ENCODE peak calls at places on chromosome 6, in eight cellular contexts. S, J, X, N, H, L, W and R are unnamed samples.

GRCh38 chr6:7267521-7268091 is 45.4 kb downstream of the SSR1 start:
- DNase-seq in X (no peak), L (no peak), N (no peak), J (peak; percentile 94), S (no peak), W (peak; percentile 61), H (peak; percentile 88), R (no peak)

GRCh38 chr6:10395171-10395945 is 19.5 kb downstream of the TFAP2A start:
- DNase-seq in H (no peak), X (no peak), W (no peak), L (no peak), N (no peak), J (no peak), S (no peak), R (no peak)

GRCh38 chr6:56843476-56844349 is 111.2 kb upstream of the BEND6 start:
- DNase-seq in L (no peak), J (peak; percentile 73), S (peak; percentile 66), H (peak; percentile 20), N (peak; percentile 89), X (peak; percentile 23), W (peak; percentile 90), R (peak; percentile 68)

GRCh38 chr6:101275251-101275650 is 118.3 kb upstream of the GRIK2 start:
- DNase-seq in S (no peak), W (no peak), H (no peak), J (no peak), X (no peak), N (no peak), L (no peak), R (no peak)

GRCh38 chr6:44229376-44230033 is 6.1 kb downstream of the SLC29A1 start:
- DNase-seq in N (peak; percentile 86), W (no peak), S (no peak), L (no peak), H (no peak), X (no peak), J (no peak), R (peak; percentile 29)

GRCh38 chr6:28172006-28172405 is 30.3 kb downstream of the ZKSCAN8 start:
- DNase-seq in L (no peak), W (no peak), X (no peak), S (no peak), J (peak; percentile 19), N (no peak), H (no peak), R (no peak)

GRCh38 chr6:27545271-27546046 is 72.6 kb upstream of the ZNF184 start:
- DNase-seq in X (no peak), W (peak; percentile 93), L (no peak), H (no peak), N (no peak), J (peak; percentile 76), S (no peak), R (no peak)

GRCh38 chr6:28880894-28881780 is 42.6 kb downstream of the TRIM27 start:
- DNase-seq in X (peak; percentile 38), H (peak; percentile 68), J (peak; percentile 75), W (peak; percentile 74), S (peak; percentile 85), L (no peak), N (peak; percentile 65), R (no peak)

GRCh38 chr6:105769197-105769596 is 316.9 kb upstream of the PRDM1 start:
- DNase-seq in W (no peak), H (no peak), L (no peak), S (no peak), N (no peak), J (no peak), X (no peak), R (no peak)

GRCh38 chr6:149012040-149012545 is 265.3 kb downstream of the UST start:
- DNase-seq in L (no peak), H (peak; percentile 41), N (no peak), J (peak; percentile 100), X (no peak), S (no peak), W (peak; percentile 81), R (no peak)

GRCh38 chr6:119308994-119309657 is 40.4 kb downstream of the MAN1A1 start:
- DNase-seq in W (no peak), X (no peak), H (no peak), N (no peak), L (no peak), S (no peak), J (no peak), R (no peak)

GRCh38 chr6:70314240-70314639 is 11.4 kb upstream of the COL9A1 start:
- DNase-seq in L (no peak), J (no peak), N (no peak), W (no peak), X (no peak), H (no peak), S (no peak), R (no peak)

GRCh38 chr6:10633216-10633615 is 61.2 kb downstream of the C6orf52 start:
- DNase-seq in X (no peak), N (no peak), J (peak; percentile 75), W (peak; percentile 45), H (no peak), L (no peak), S (no peak), R (peak; percentile 35)

GRCh38 chr6:49849121-49849907 is 17.0 kb downstream of the CRISP1 start:
- DNase-seq in X (no peak), W (peak; percentile 46), H (peak; percentile 7), J (peak; percentile 55), S (no peak), L (no peak), N (no peak), R (no peak)

GRCh38 chr6:137673603-137674002 is 179.4 kb upstream of the OLIG3 start:
- DNase-seq in L (no peak), S (no peak), J (no peak), X (no peak), W (no peak), N (no peak), H (no peak), R (no peak)

GRCh38 chr6:15897063-15897934 is 231.6 kb upstream of the MYLIP start:
- DNase-seq in L (no peak), N (peak; percentile 53), J (peak; percentile 5), S (peak; percentile 37), W (no peak), H (no peak), X (no peak), R (no peak)

GRCh38 chr6:12245360-12245759 is 44.8 kb upstream of the EDN1 start:
- DNase-seq in H (no peak), X (no peak), L (no peak), J (no peak), W (no peak), N (no peak), S (no peak), R (no peak)

GRCh38 chr6:12246900-12247299 is 43.3 kb upstream of the EDN1 start:
- DNase-seq in W (no peak), S (no peak), N (no peak), X (no peak), L (no peak), J (peak; percentile 19), H (no peak), R (no peak)

GRCh38 chr6:12249516-12250394 is 40.4 kb upstream of the EDN1 start:
- DNase-seq in X (no peak), J (no peak), N (no peak), H (no peak), S (no peak), L (no peak), W (no peak), R (no peak)

GRCh38 chr6:12243169-12243568 is 47.0 kb upstream of the EDN1 start:
- DNase-seq in W (no peak), L (no peak), J (no peak), S (no peak), X (no peak), N (no peak), H (no peak), R (no peak)

GRCh38 chr6:12245763-12246720 is 44.1 kb upstream of the EDN1 start:
- DNase-seq in W (peak; percentile 27), S (no peak), X (no peak), J (peak; percentile 39), L (no peak), N (no peak), H (no peak), R (no peak)
- TF ChIP-seq POLR2A in W (no peak), S (no peak), X (no peak), J (no peak), L (no peak), N (no peak), H (no peak), R (no peak)

DNA sequence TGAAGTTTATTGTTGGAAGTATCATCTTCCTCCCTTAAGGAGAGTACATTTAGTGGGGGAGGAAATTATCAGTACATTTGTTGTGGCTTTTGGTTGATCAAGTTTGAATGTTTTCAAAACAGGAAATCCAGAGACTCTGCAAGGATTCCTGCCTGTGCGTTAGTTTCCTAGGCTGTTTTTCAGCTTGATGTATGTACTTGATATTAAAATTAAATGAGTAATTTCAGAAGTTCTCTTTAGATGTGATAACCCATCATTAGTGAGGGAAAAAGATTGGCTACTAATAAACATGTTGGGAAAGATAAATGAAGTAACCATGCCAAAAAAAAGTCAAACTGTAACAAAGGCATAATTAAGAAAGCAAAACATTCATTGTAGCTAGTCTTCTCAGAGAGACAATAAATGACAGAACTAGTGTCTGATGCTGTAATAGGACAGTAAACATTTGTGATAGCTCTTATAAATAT is 88.0 kb upstream of the TULP1 start:
- DNase-seq in L (no peak), H (no peak), W (no peak), S (no peak), N (no peak), X (no peak), J (no peak), R (no peak)
- H3K27ac ChIP-seq in L (peak overlapping the region; percentile 86), H (peak overlapping the region; percentile 94), W (peak overlapping the region; percentile 77), S (peak overlapping the region; percentile 86), N (peak overlapping the region; percentile 98), X (peak overlapping the region; percentile 94), J (no peak overlapping the region), R (peak overlapping the region; percentile 96)

GRCh38 chr6:81750201-81750600 is 2.3 kb downstream of the TENT5A start:
- DNase-seq in H (no peak), W (no peak), X (no peak), J (no peak), L (no peak), N (no peak), S (no peak), R (no peak)

GRCh38 chr6:81752969-81753708 is 658 bp upstream of the TENT5A start:
- DNase-seq in J (peak; percentile 89), L (peak; percentile 30), X (peak; percentile 80), N (peak; percentile 97), S (peak; percentile 96), H (peak; percentile 63), W (peak; percentile 75), R (peak; percentile 99)

GRCh38 chr6:81752084-81752968 is at the start of gene TENT5A:
- DNase-seq in L (peak; percentile 42), X (peak; percentile 89), H (peak; percentile 94), N (peak; percentile 96), W (peak; percentile 79), J (peak; percentile 88), S (peak; percentile 96), R (peak; percentile 97)

GRCh38 chr6:81750660-81751387 is 1.7 kb downstream of the TENT5A start:
- DNase-seq in S (no peak), J (peak; percentile 18), N (no peak), X (no peak), H (no peak), W (no peak), L (no peak), R (no peak)

GRCh38 chr6:81751388-81752083 is 945 bp downstream of the TENT5A start:
- DNase-seq in J (peak; percentile 38), X (peak; percentile 43), S (peak; percentile 70), L (peak; percentile 12), H (peak; percentile 44), W (peak; percentile 14), N (peak; percentile 83), R (peak; percentile 92)
- TF ChIP-seq POLR2A in J (no peak), X (no peak), S (peak; percentile 14), L (no peak), H (no peak), W (no peak), N (peak; percentile 3), R (peak; percentile 29)

GRCh38 chr6:33000053-33000452 is 9.3 kb downstream of the HLA-DOA start:
- DNase-seq in N (no peak), H (no peak), J (no peak), S (no peak), L (no peak), W (peak; percentile 46), X (peak; percentile 41), R (no peak)
- H3K27ac ChIP-seq in N (no peak overlapping the region), H (no peak overlapping the region), J (no peak overlapping the region), S (no peak overlapping the region), L (no peak overlapping the region), W (no peak overlapping the region), X (no peak overlapping the region), R (no peak overlapping the region)